ENCODE peak calls at places on chromosomes 7 and 10, in ten cellular contexts. X is psoas muscle; I is RWPE1; V is astrocyte; C is DND-41; D is GM12878; P is CD4-positive, CD25-positive, alpha-beta regulatory T cell; A is hepatocyte; J is ovary; H is substantia nigra. Y is an unnamed sample.

GRCh38 chr10:87658858-87659555 is 671 bp upstream of the PAPSS2 start:
- DNase-seq in X (no peak), I (no peak), V (no peak), C (no peak), D (no peak), P (no peak), A (no peak), J (no peak), H (no peak), Y (no peak)

GRCh38 chr10:117439243-117439912 is 64.1 kb upstream of the PDZD8 start:
- DNase-seq in X (peak; percentile 77), I (peak; percentile 84), V (peak; percentile 88), C (no peak), D (no peak), P (no peak), A (peak; percentile 21), J (peak; percentile 34), H (no peak), Y (no peak)

GRCh38 chr7:7984424-7984823 is 15.8 kb downstream of the GLCCI1 start:
- DNase-seq in X (no peak), I (no peak), V (no peak), C (no peak), D (no peak), P (no peak), A (no peak), J (no peak), H (no peak), Y (no peak)

GRCh38 chr10:42961156-42961589 is 115.7 kb upstream of the RET start:
- DNase-seq in X (no peak), I (no peak), V (no peak), C (no peak), D (no peak), P (no peak), A (no peak), J (no peak), H (no peak), Y (no peak)

GRCh38 chr10:91552706-91553105 is 80.2 kb downstream of the PPP1R3C start:
- DNase-seq in X (no peak), I (no peak), V (no peak), C (no peak), D (no peak), P (no peak), A (peak; percentile 23), J (peak; percentile 36), H (no peak), Y (no peak)

GRCh38 chr7:74289660-74290589 is 718 bp downstream of the CLIP2 start:
- DNase-seq in X (peak; percentile 47), I (peak; percentile 47), V (no peak), C (peak; percentile 36), D (no peak), P (no peak), A (no peak), J (peak; percentile 56), H (peak; percentile 43), Y (no peak)

GRCh38 chr10:64286533-64286932 is 765.3 kb downstream of the REEP3 start:
- DNase-seq in X (no peak), I (no peak), V (no peak), C (no peak), D (no peak), P (no peak), A (no peak), J (no peak), H (peak; percentile 14), Y (no peak)

GRCh38 chr10:57249615-57250281 is 888.7 kb upstream of the ZWINT start:
- DNase-seq in X (no peak), I (no peak), V (no peak), C (no peak), D (no peak), P (no peak), A (no peak), J (no peak), H (no peak), Y (no peak)

GRCh38 chr7:141785711-141786552 is 4.1 kb upstream of the TAS2R5 start:
- DNase-seq in X (no peak), I (peak; percentile 20), V (peak; percentile 34), C (peak; percentile 35), D (peak; percentile 8), P (peak; percentile 34), A (peak; percentile 55), J (no peak), H (no peak), Y (no peak)

GRCh38 chr10:114629824-114630430 is 28.1 kb downstream of the ABLIM1 start:
- DNase-seq in X (no peak), I (no peak), V (no peak), C (no peak), D (no peak), P (no peak), A (no peak), J (no peak), H (no peak), Y (no peak)

GRCh38 chr10:110074298-110074697 is 66.5 kb downstream of the ADD3 start:
- DNase-seq in X (no peak), I (no peak), V (no peak), C (no peak), D (no peak), P (no peak), A (no peak), J (no peak), H (no peak), Y (no peak)
- H3K27ac ChIP-seq in X (peak overlapping the region; percentile 54), I (no peak overlapping the region), V (no peak overlapping the region), C (no peak overlapping the region), D (peak overlapping the region; percentile 87), P (peak overlapping the region; percentile 52), A (peak overlapping the region; percentile 64), J (no peak overlapping the region), H (no peak overlapping the region), Y (no peak overlapping the region)

GRCh38 chr10:128322106-128322505 is 195.9 kb upstream of the MKI67 start:
- DNase-seq in X (no peak), I (no peak), V (no peak), C (no peak), D (no peak), P (no peak), A (no peak), J (no peak), H (no peak), Y (no peak)

GRCh38 chr10:128316327-128316726 is 190.1 kb upstream of the MKI67 start:
- DNase-seq in X (no peak), I (no peak), V (no peak), C (no peak), D (no peak), P (no peak), A (no peak), J (no peak), H (no peak), Y (no peak)

GRCh38 chr10:128316925-128317324 is 190.7 kb upstream of the MKI67 start:
- DNase-seq in X (no peak), I (no peak), V (no peak), C (no peak), D (no peak), P (no peak), A (no peak), J (no peak), H (no peak), Y (no peak)

GRCh38 chr10:128318366-128318765 is 192.1 kb upstream of the MKI67 start:
- DNase-seq in X (no peak), I (no peak), V (no peak), C (no peak), D (no peak), P (no peak), A (no peak), J (no peak), H (no peak), Y (no peak)

DNA sequence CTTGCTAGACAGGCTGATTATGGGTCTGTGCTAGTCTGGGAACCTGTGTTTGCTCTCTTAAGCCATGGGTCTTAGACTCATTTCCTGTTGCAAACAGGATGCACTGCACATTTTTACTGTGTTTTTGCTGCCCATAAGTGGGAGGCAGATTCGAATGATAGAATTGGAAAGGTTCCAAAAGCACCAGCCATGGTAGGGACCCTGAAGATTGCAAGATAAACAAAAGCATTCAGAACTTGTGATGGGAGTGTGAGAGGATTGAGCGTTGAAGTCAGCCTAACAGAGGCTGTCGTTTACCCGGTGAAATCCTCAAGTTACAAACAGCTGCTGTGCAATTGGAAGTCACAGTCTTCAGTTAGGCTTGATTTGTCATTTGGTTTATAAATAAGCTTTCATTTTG is 192.6 kb upstream of the MKI67 start:
- DNase-seq in X (no peak), I (no peak), V (no peak), C (no peak), D (no peak), P (no peak), A (no peak), J (no peak), H (no peak), Y (no peak)
- H3K27ac ChIP-seq in X (no peak overlapping the region), I (no peak overlapping the region), V (no peak overlapping the region), C (no peak overlapping the region), D (no peak overlapping the region), P (no peak overlapping the region), A (no peak overlapping the region), J (no peak overlapping the region), H (no peak overlapping the region), Y (no peak overlapping the region)

DNA sequence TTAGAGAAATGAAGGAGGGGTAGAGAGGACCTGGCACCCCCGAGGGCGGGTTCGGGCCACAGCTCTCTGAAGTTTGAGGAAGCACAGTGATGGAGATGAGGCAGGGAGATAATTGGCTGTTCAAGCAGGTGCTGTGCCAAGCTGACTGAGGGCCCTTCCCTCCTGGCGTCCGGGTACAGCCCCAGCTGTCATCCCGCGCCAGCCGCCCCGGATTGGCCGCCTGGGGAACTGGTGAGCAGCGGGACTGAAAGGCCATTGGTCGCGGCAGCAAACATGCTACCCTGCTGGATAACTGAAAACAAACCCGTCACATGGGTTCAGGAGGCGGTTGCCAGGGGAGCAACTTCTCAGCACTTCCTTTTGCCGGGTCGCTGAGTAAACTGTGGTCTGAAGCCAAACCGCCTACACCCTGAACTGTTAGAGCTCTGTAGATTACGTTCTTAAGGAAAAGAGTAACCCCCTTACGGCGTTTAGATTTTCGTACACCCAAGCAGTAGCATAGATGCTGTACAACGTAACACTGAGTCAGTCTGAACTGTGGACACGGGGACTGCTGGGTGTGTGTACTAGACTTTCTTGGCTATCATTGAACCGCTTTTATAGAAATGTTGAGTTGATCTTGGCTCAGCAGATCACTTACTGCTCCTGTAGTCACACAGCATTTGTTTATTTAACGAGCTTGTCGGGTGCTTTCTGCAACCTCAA is 1.3 kb downstream of the INSIG1 start:
- DNase-seq in X (peak; percentile 95), I (peak; percentile 91), V (peak; percentile 98), C (peak; percentile 98), D (peak; percentile 92), P (peak; percentile 97), A (peak; percentile 93), J (peak; percentile 88), H (peak; percentile 95), Y (peak; percentile 83)
- H3K27ac ChIP-seq in X (peak overlapping the region; percentile 90), I (peak overlapping the region; percentile 98), V (peak overlapping the region; percentile 80), C (peak overlapping the region; percentile 99), D (peak overlapping the region; percentile 88), P (peak overlapping the region; percentile 94), A (peak overlapping the region; percentile 97), J (peak overlapping the region; percentile 97), H (peak overlapping the region; percentile 97), Y (peak overlapping the region; percentile 66)

DNA sequence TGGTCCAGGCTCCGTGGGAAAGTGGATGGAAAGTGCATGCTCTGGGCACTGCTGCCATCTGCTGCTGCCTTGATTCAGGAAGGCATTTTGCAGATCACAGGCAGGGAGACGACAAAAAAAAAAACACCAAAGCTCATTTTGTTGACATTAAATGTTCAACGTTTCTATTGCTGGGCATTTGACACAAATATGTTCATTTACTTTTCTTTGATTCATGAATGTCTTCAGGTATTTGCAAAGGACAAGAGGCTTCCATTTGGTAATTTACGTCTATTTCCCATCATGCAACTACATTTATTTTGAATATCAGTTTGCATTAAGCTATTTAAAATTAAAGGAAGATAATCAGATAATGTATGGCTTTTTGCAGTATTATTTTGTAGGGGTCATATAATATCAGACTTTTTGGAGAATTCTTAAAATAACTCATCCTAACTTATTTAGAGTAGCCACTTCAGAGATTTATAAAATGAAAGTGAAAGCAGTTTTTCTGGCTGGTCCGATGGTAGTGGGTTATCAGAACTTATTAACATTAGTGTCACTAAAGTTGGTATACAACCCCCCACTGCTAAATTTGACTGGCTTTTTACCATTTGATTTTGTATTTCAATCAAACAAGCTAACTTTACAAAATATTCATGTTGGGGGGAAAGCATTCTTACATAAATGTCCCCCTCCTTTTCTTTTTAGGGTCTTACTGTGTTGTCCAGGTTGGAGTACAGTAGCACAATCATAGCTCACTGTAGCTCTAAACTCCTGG is 65.3 kb downstream of the PDIA4 start:
- DNase-seq in X (peak; percentile 61), I (no peak), V (peak; percentile 22), C (peak; percentile 71), D (peak; percentile 68), P (peak; percentile 80), A (peak; percentile 78), J (peak; percentile 73), H (peak; percentile 36), Y (no peak)
- H3K27ac ChIP-seq in X (peak overlapping the region; percentile 75), I (no peak overlapping the region), V (peak overlapping the region; percentile 57), C (peak overlapping the region; percentile 72), D (peak overlapping the region; percentile 54), P (peak overlapping the region; percentile 72), A (peak overlapping the region; percentile 40), J (peak overlapping the region; percentile 65), H (peak overlapping the region; percentile 80), Y (peak overlapping the region; percentile 75)

Y was measured in thoracic aorta.